ENCODE peak calls at places on chromosomes 12 and 14, in six cellular contexts. One of them, this sample, is unnamed.

GRCh38 chr14:66746316-66747006 is 238.5 kb downstream of the GPHN start:
- DNase-seq in SK-N-SH: peak; percentile 31
- DNase-seq in HepG2: peak; percentile 12
- DNase-seq in endothelial cell of umbilical vein: peak; percentile 70
- DNase-seq in HCT116: peak; percentile 57
- DNase-seq in esophagus muscularis mucosa: no peak
- DNase-seq in this sample: no peak

GRCh38 chr12:55982319-55982936 is 8.6 kb downstream of the RAB5B start:
- DNase-seq in SK-N-SH: no peak
- DNase-seq in HepG2: no peak
- DNase-seq in endothelial cell of umbilical vein: no peak
- DNase-seq in HCT116: no peak
- DNase-seq in esophagus muscularis mucosa: no peak
- DNase-seq in this sample: no peak

GRCh38 chr12:115752913-115753726 is 524.4 kb downstream of the MED13L start:
- DNase-seq in SK-N-SH: peak; percentile 55
- DNase-seq in HepG2: peak; percentile 58
- DNase-seq in endothelial cell of umbilical vein: peak; percentile 18
- DNase-seq in HCT116: peak; percentile 42
- DNase-seq in esophagus muscularis mucosa: no peak
- DNase-seq in this sample: no peak

GRCh38 chr12:100229876-100230275 is 29.3 kb downstream of the ACTR6 start:
- DNase-seq in SK-N-SH: no peak
- DNase-seq in HepG2: no peak
- DNase-seq in endothelial cell of umbilical vein: no peak
- DNase-seq in HCT116: no peak
- DNase-seq in esophagus muscularis mucosa: no peak
- DNase-seq in this sample: no peak

GRCh38 chr12:47085815-47086252 is 6.1 kb upstream of the AMIGO2 start:
- DNase-seq in SK-N-SH: no peak
- DNase-seq in HepG2: peak; percentile 41
- DNase-seq in endothelial cell of umbilical vein: peak; percentile 77
- DNase-seq in HCT116: no peak
- DNase-seq in esophagus muscularis mucosa: no peak
- DNase-seq in this sample: no peak

GRCh38 chr12:53049582-53050318 is at the start of gene TNS2:
- DNase-seq in SK-N-SH: peak; percentile 72
- DNase-seq in HepG2: peak; percentile 72
- DNase-seq in endothelial cell of umbilical vein: peak; percentile 81
- DNase-seq in HCT116: no peak
- DNase-seq in esophagus muscularis mucosa: peak; percentile 96
- DNase-seq in this sample: peak; percentile 93

GRCh38 chr14:55128386-55129085 is 516 bp upstream of the LGALS3 start:
- DNase-seq in SK-N-SH: no peak
- DNase-seq in HepG2: no peak
- DNase-seq in endothelial cell of umbilical vein: no peak
- DNase-seq in HCT116: no peak
- DNase-seq in esophagus muscularis mucosa: no peak
- DNase-seq in this sample: no peak

GRCh38 chr12:77893918-77894317 is 63.2 kb downstream of the NAV3 start:
- DNase-seq in SK-N-SH: no peak
- DNase-seq in HepG2: peak; percentile 17
- DNase-seq in endothelial cell of umbilical vein: peak; percentile 73
- DNase-seq in HCT116: peak; percentile 87
- DNase-seq in esophagus muscularis mucosa: no peak
- DNase-seq in this sample: no peak

GRCh38 chr12:67067453-67068203 is 201.5 kb upstream of the CAND1 start:
- DNase-seq in SK-N-SH: peak; percentile 1
- DNase-seq in HepG2: no peak
- DNase-seq in endothelial cell of umbilical vein: no peak
- DNase-seq in HCT116: no peak
- DNase-seq in esophagus muscularis mucosa: no peak
- DNase-seq in this sample: no peak

GRCh38 chr14:28635387-28635786 is 131.2 kb upstream of the FOXG1 start:
- DNase-seq in SK-N-SH: no peak
- DNase-seq in HepG2: peak; percentile 39
- DNase-seq in endothelial cell of umbilical vein: peak; percentile 34
- DNase-seq in HCT116: peak; percentile 3
- DNase-seq in esophagus muscularis mucosa: no peak
- DNase-seq in this sample: no peak

GRCh38 chr12:131363841-131364425 is 347.0 kb upstream of the SFSWAP start:
- DNase-seq in SK-N-SH: no peak
- DNase-seq in HepG2: no peak
- DNase-seq in endothelial cell of umbilical vein: no peak
- DNase-seq in HCT116: no peak
- DNase-seq in esophagus muscularis mucosa: no peak
- DNase-seq in this sample: no peak

GRCh38 chr12:107684029-107684790 is 1.4 kb upstream of the PWP1 start:
- DNase-seq in SK-N-SH: no peak
- DNase-seq in HepG2: no peak
- DNase-seq in endothelial cell of umbilical vein: no peak
- DNase-seq in HCT116: no peak
- DNase-seq in esophagus muscularis mucosa: no peak
- DNase-seq in this sample: no peak
- H3K27ac ChIP-seq in SK-N-SH: no peak overlapping the region
- H3K27ac ChIP-seq in HepG2: peak overlapping the region; percentile 100
- H3K27ac ChIP-seq in endothelial cell of umbilical vein: no peak overlapping the region
- H3K27ac ChIP-seq in HCT116: peak overlapping the region; percentile 71
- H3K27ac ChIP-seq in esophagus muscularis mucosa: no peak overlapping the region
- H3K27ac ChIP-seq in this sample: no peak overlapping the region

DNA sequence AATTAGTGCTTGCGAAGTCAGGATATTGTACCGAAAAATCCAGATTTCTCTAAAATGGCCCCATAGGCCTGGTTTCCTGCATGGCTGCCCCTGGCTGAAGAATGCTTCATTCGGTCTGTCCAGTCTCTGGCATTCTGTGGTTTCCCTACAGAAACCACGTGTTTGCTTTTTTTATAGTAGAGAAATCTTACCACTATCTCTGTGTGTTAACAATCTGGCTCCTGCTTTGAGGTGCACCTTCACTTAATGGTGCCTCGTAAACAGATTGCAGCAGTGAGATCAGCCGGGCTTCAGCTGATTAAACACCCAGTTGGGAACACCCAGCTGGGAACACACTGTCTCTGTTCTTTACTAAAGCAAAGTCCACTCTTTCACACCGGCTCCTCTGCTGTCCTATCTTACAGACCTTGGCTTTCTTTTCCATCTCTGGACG is 6.7 kb upstream of the DNAAF2 start:
- DNase-seq in SK-N-SH: no peak
- DNase-seq in HepG2: peak; percentile 96
- DNase-seq in endothelial cell of umbilical vein: no peak
- DNase-seq in HCT116: no peak
- DNase-seq in esophagus muscularis mucosa: no peak
- DNase-seq in this sample: no peak
- TF ChIP-seq POLR2AphosphoS5 in SK-N-SH: no peak
- TF ChIP-seq POLR2AphosphoS5 in HepG2: peak; percentile 33
- TF ChIP-seq POLR2AphosphoS5 in endothelial cell of umbilical vein: no peak
- TF ChIP-seq POLR2AphosphoS5 in HCT116: no peak
- TF ChIP-seq POLR2AphosphoS5 in esophagus muscularis mucosa: no peak
- TF ChIP-seq POLR2AphosphoS5 in this sample: no peak

GRCh38 chr12:108800591-108800990 is 56.8 kb downstream of the SSH1 start:
- DNase-seq in SK-N-SH: no peak
- DNase-seq in HepG2: no peak
- DNase-seq in endothelial cell of umbilical vein: no peak
- DNase-seq in HCT116: no peak
- DNase-seq in esophagus muscularis mucosa: no peak
- DNase-seq in this sample: no peak

GRCh38 chr12:108803428-108804105 is 53.8 kb downstream of the SSH1 start:
- DNase-seq in SK-N-SH: peak; percentile 86
- DNase-seq in HepG2: peak; percentile 75
- DNase-seq in endothelial cell of umbilical vein: peak; percentile 94
- DNase-seq in HCT116: peak; percentile 69
- DNase-seq in esophagus muscularis mucosa: peak; percentile 96
- DNase-seq in this sample: peak; percentile 91

GRCh38 chr12:108801736-108802665 is 55.4 kb downstream of the SSH1 start:
- DNase-seq in SK-N-SH: no peak
- DNase-seq in HepG2: no peak
- DNase-seq in endothelial cell of umbilical vein: peak; percentile 69
- DNase-seq in HCT116: no peak
- DNase-seq in esophagus muscularis mucosa: no peak
- DNase-seq in this sample: peak; percentile 83

GRCh38 chr12:108804361-108804949 is 52.9 kb downstream of the SSH1 start:
- DNase-seq in SK-N-SH: peak; percentile 51
- DNase-seq in HepG2: no peak
- DNase-seq in endothelial cell of umbilical vein: peak; percentile 62
- DNase-seq in HCT116: no peak
- DNase-seq in esophagus muscularis mucosa: no peak
- DNase-seq in this sample: peak; percentile 81

DNA sequence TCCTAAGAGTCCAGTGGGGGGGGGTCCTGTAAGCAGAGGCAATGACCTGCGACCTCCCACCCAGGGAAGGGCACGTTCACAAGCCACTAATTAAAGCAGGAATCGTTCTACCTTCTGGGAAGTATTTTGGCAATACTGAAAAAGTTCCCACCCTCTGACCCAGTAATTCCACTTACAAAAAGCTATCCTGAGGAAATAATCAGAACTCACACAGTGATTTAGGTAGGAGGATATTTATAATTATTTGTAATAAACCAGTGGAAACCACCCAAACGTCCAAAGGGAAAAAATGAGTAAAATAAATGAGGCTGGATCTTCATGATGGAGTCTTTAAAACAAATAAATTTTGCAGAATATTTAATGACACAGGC is 54.7 kb downstream of the SSH1 start:
- DNase-seq in SK-N-SH: no peak
- DNase-seq in HepG2: no peak
- DNase-seq in endothelial cell of umbilical vein: peak; percentile 39
- DNase-seq in HCT116: no peak
- DNase-seq in esophagus muscularis mucosa: no peak
- DNase-seq in this sample: no peak
- H3K27ac ChIP-seq in SK-N-SH: peak overlapping the region; percentile 97
- H3K27ac ChIP-seq in HepG2: no peak overlapping the region
- H3K27ac ChIP-seq in endothelial cell of umbilical vein: peak overlapping the region; percentile 90
- H3K27ac ChIP-seq in HCT116: peak overlapping the region; percentile 12
- H3K27ac ChIP-seq in esophagus muscularis mucosa: peak overlapping the region; percentile 93
- H3K27ac ChIP-seq in this sample: peak overlapping the region; percentile 88

GRCh38 chr12:93380480-93381121 is 2.9 kb downstream of the NUDT4 start:
- DNase-seq in SK-N-SH: peak; percentile 50
- DNase-seq in HepG2: peak; percentile 43
- DNase-seq in endothelial cell of umbilical vein: peak; percentile 73
- DNase-seq in HCT116: no peak
- DNase-seq in esophagus muscularis mucosa: no peak
- DNase-seq in this sample: no peak
- TF ChIP-seq POLR2AphosphoS5 in SK-N-SH: peak; percentile 45
- TF ChIP-seq POLR2AphosphoS5 in HepG2: no peak
- TF ChIP-seq POLR2AphosphoS5 in endothelial cell of umbilical vein: no peak
- TF ChIP-seq POLR2AphosphoS5 in HCT116: no peak
- TF ChIP-seq POLR2AphosphoS5 in esophagus muscularis mucosa: no peak
- TF ChIP-seq POLR2AphosphoS5 in this sample: no peak

GRCh38 chr12:89316705-89317139 is 35.6 kb downstream of the DUSP6 start:
- DNase-seq in SK-N-SH: peak; percentile 19
- DNase-seq in HepG2: no peak
- DNase-seq in endothelial cell of umbilical vein: no peak
- DNase-seq in HCT116: no peak
- DNase-seq in esophagus muscularis mucosa: no peak
- DNase-seq in this sample: no peak

GRCh38 chr12:89309452-89309802 is 42.9 kb downstream of the DUSP6 start:
- DNase-seq in SK-N-SH: no peak
- DNase-seq in HepG2: no peak
- DNase-seq in endothelial cell of umbilical vein: no peak
- DNase-seq in HCT116: no peak
- DNase-seq in esophagus muscularis mucosa: no peak
- DNase-seq in this sample: no peak

GRCh38 chr12:89309815-89310214 is 42.5 kb downstream of the DUSP6 start:
- DNase-seq in SK-N-SH: no peak
- DNase-seq in HepG2: no peak
- DNase-seq in endothelial cell of umbilical vein: no peak
- DNase-seq in HCT116: no peak
- DNase-seq in esophagus muscularis mucosa: no peak
- DNase-seq in this sample: no peak

GRCh38 chr12:89311703-89312293 is 40.5 kb downstream of the DUSP6 start:
- DNase-seq in SK-N-SH: no peak
- DNase-seq in HepG2: no peak
- DNase-seq in endothelial cell of umbilical vein: no peak
- DNase-seq in HCT116: no peak
- DNase-seq in esophagus muscularis mucosa: no peak
- DNase-seq in this sample: no peak

DNA sequence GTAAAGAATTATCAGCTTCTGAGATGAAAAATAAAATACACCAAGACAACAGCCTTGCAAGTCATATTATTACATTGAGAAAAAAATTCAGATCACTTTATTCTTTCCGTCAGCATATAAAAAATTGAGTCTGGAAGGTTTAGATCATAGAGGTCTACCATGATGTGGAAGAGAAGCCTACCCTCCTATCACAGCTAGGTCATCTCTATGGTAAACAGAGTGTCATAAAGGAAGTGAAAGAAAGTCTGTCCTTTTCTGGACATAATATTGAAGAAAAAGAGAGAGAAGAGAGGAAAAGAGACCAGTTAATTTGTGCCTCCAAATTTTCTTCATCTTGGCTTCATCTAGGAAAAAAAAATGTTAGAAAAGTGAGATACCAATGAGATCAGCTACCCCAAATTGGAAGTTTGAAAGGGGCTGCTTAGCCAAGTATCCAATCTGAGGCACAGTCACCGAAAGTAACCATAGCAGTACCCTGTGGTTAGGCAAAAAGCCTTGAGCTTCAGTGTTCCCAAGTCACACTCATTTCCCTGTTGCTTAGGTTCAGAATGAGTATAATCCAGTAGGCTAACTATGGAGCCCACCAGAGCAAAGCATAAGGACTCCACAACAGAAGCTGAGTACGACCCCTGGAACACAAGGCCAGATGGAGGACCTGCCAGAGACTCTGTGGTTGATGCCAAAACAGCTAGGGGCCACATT is 38.1 kb downstream of the DUSP6 start:
- DNase-seq in SK-N-SH: no peak
- DNase-seq in HepG2: no peak
- DNase-seq in endothelial cell of umbilical vein: no peak
- DNase-seq in HCT116: no peak
- DNase-seq in esophagus muscularis mucosa: no peak
- DNase-seq in this sample: no peak
- H3K27ac ChIP-seq in SK-N-SH: no peak overlapping the region
- H3K27ac ChIP-seq in HepG2: no peak overlapping the region
- H3K27ac ChIP-seq in endothelial cell of umbilical vein: no peak overlapping the region
- H3K27ac ChIP-seq in HCT116: no peak overlapping the region
- H3K27ac ChIP-seq in esophagus muscularis mucosa: no peak overlapping the region
- H3K27ac ChIP-seq in this sample: no peak overlapping the region

GRCh38 chr12:105449406-105449805 is 118.9 kb downstream of the C12orf75 start:
- DNase-seq in SK-N-SH: no peak
- DNase-seq in HepG2: no peak
- DNase-seq in endothelial cell of umbilical vein: no peak
- DNase-seq in HCT116: no peak
- DNase-seq in esophagus muscularis mucosa: no peak
- DNase-seq in this sample: no peak
- TF ChIP-seq POLR2AphosphoS5 in SK-N-SH: no peak
- TF ChIP-seq POLR2AphosphoS5 in HepG2: no peak
- TF ChIP-seq POLR2AphosphoS5 in endothelial cell of umbilical vein: no peak
- TF ChIP-seq POLR2AphosphoS5 in HCT116: no peak
- TF ChIP-seq POLR2AphosphoS5 in esophagus muscularis mucosa: no peak
- TF ChIP-seq POLR2AphosphoS5 in this sample: no peak

DNA sequence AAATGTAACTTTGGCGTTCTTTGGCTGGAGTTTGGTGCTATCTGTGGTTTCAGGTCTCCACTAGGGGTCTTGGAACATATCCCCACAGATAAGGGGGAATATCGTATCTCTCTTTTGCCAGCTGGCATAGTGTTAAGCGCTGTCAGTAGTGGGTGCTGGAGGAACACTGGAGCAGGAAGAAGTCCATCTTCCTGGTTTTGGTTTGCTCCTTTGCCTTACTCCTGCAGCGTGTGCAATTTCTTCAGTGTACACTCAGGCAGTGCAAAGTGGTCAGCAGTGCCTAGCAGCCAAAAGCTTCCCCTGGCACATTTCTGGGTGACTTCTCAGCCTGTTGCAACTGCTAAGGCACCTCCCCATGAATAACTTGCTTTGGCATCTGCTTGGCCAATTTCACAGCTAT is 11.7 kb upstream of the RIPK3 start:
- DNase-seq in SK-N-SH: no peak
- DNase-seq in HepG2: no peak
- DNase-seq in endothelial cell of umbilical vein: peak; percentile 18
- DNase-seq in HCT116: no peak
- DNase-seq in esophagus muscularis mucosa: no peak
- DNase-seq in this sample: no peak
- H3K27ac ChIP-seq in SK-N-SH: no peak overlapping the region
- H3K27ac ChIP-seq in HepG2: no peak overlapping the region
- H3K27ac ChIP-seq in endothelial cell of umbilical vein: no peak overlapping the region
- H3K27ac ChIP-seq in HCT116: no peak overlapping the region
- H3K27ac ChIP-seq in esophagus muscularis mucosa: no peak overlapping the region
- H3K27ac ChIP-seq in this sample: no peak overlapping the region

This sample was measured in suprapubic skin.